ENCODE peak calls at places on chromosomes 12 and 14, in five cellular contexts. One of them, this sample, is unnamed.

GRCh38 chr14:101496779-101497420 is 64.4 kb upstream of the DIO3 start:
- DNase-seq in thoracic aorta: no peak
- DNase-seq in HFF-Myc: no peak
- DNase-seq in neural progenitor cell: peak
- DNase-seq in AG04450: no peak
- DNase-seq in this sample: no peak

GRCh38 chr12:100169345-100169744 is 26.7 kb upstream of the BLTP3B start:
- DNase-seq in thoracic aorta: no peak
- DNase-seq in HFF-Myc: no peak
- DNase-seq in neural progenitor cell: no peak
- DNase-seq in AG04450: no peak
- DNase-seq in this sample: no peak

GRCh38 chr12:111467862-111468245 is 62.1 kb downstream of the SH2B3 start:
- DNase-seq in thoracic aorta: no peak
- DNase-seq in HFF-Myc: peak
- DNase-seq in neural progenitor cell: no peak
- DNase-seq in AG04450: peak
- DNase-seq in this sample: no peak

GRCh38 chr12:85275359-85275758 is 4.7 kb upstream of the ALX1 start:
- DNase-seq in thoracic aorta: no peak
- DNase-seq in HFF-Myc: no peak
- DNase-seq in neural progenitor cell: no peak
- DNase-seq in AG04450: no peak
- DNase-seq in this sample: no peak

GRCh38 chr12:124928095-124928911 is 13.9 kb upstream of the UBC start:
- DNase-seq in thoracic aorta: no peak
- DNase-seq in HFF-Myc: no peak
- DNase-seq in neural progenitor cell: peak
- DNase-seq in AG04450: peak
- DNase-seq in this sample: peak

GRCh38 chr14:61553730-61554641 is 141.3 kb upstream of the HIF1A start:
- DNase-seq in thoracic aorta: no peak
- DNase-seq in HFF-Myc: peak
- DNase-seq in neural progenitor cell: peak
- DNase-seq in AG04450: peak
- DNase-seq in this sample: peak

GRCh38 chr14:26522985-26523384 is 74.8 kb downstream of the NOVA1 start:
- DNase-seq in thoracic aorta: no peak
- DNase-seq in HFF-Myc: no peak
- DNase-seq in neural progenitor cell: no peak
- DNase-seq in AG04450: peak
- DNase-seq in this sample: no peak

GRCh38 chr12:109779382-109779781 is 53.8 kb downstream of the TRPV4 start:
- DNase-seq in thoracic aorta: no peak
- DNase-seq in HFF-Myc: no peak
- DNase-seq in neural progenitor cell: no peak
- DNase-seq in AG04450: no peak
- DNase-seq in this sample: no peak

GRCh38 chr12:104627975-104628322 is 171.2 kb downstream of the CHST11 start:
- DNase-seq in thoracic aorta: no peak
- DNase-seq in HFF-Myc: no peak
- DNase-seq in neural progenitor cell: no peak
- DNase-seq in AG04450: no peak
- DNase-seq in this sample: no peak

GRCh38 chr14:95445676-95446075 is 70.8 kb downstream of the SYNE3 start:
- DNase-seq in thoracic aorta: no peak
- DNase-seq in HFF-Myc: no peak
- DNase-seq in neural progenitor cell: no peak
- DNase-seq in AG04450: no peak
- DNase-seq in this sample: no peak

GRCh38 chr14:59274991-59275391 is 86.5 kb downstream of the DAAM1 start:
- DNase-seq in thoracic aorta: no peak
- DNase-seq in HFF-Myc: no peak
- DNase-seq in neural progenitor cell: peak
- DNase-seq in AG04450: no peak
- DNase-seq in this sample: no peak

GRCh38 chr12:46205293-46205692 is 63.5 kb downstream of the SLC38A1 start:
- DNase-seq in thoracic aorta: no peak
- DNase-seq in HFF-Myc: no peak
- DNase-seq in neural progenitor cell: no peak
- DNase-seq in AG04450: no peak
- DNase-seq in this sample: no peak

GRCh38 chr14:65533736-65534404 is 121.3 kb downstream of the FUT8 start:
- DNase-seq in thoracic aorta: no peak
- DNase-seq in HFF-Myc: no peak
- DNase-seq in neural progenitor cell: no peak
- DNase-seq in AG04450: no peak
- DNase-seq in this sample: no peak

GRCh38 chr12:108241961-108242360 is 97.2 kb downstream of the CMKLR1 start:
- DNase-seq in thoracic aorta: no peak
- DNase-seq in HFF-Myc: no peak
- DNase-seq in neural progenitor cell: no peak
- DNase-seq in AG04450: no peak
- DNase-seq in this sample: no peak

GRCh38 chr14:53526190-53526589 is 373.1 kb upstream of the DDHD1 start:
- DNase-seq in thoracic aorta: no peak
- DNase-seq in HFF-Myc: no peak
- DNase-seq in neural progenitor cell: no peak
- DNase-seq in AG04450: no peak
- DNase-seq in this sample: no peak

GRCh38 chr14:102620413-102620812 is 28.0 kb downstream of the RCOR1 start:
- DNase-seq in thoracic aorta: no peak
- DNase-seq in HFF-Myc: no peak
- DNase-seq in neural progenitor cell: no peak
- DNase-seq in AG04450: no peak
- DNase-seq in this sample: no peak

GRCh38 chr12:44972746-44973421 is 78.0 kb downstream of the DBX2 start:
- DNase-seq in thoracic aorta: no peak
- DNase-seq in HFF-Myc: no peak
- DNase-seq in neural progenitor cell: peak
- DNase-seq in AG04450: no peak
- DNase-seq in this sample: no peak

GRCh38 chr12:83432176-83432719 is 745.5 kb downstream of the TMTC2 start:
- DNase-seq in thoracic aorta: no peak
- DNase-seq in HFF-Myc: no peak
- DNase-seq in neural progenitor cell: no peak
- DNase-seq in AG04450: no peak
- DNase-seq in this sample: no peak

GRCh38 chr14:32826404-32827082 is 112.1 kb upstream of the NPAS3 start:
- DNase-seq in thoracic aorta: no peak
- DNase-seq in HFF-Myc: no peak
- DNase-seq in neural progenitor cell: peak
- DNase-seq in AG04450: no peak
- DNase-seq in this sample: no peak

GRCh38 chr12:12559699-12560296 is 2.9 kb downstream of the DUSP16 start:
- DNase-seq in thoracic aorta: no peak
- DNase-seq in HFF-Myc: no peak
- DNase-seq in neural progenitor cell: no peak
- DNase-seq in AG04450: no peak
- DNase-seq in this sample: no peak

GRCh38 chr14:64995291-64995690 is 8.6 kb downstream of the FNTB start:
- DNase-seq in thoracic aorta: no peak
- DNase-seq in HFF-Myc: no peak
- DNase-seq in neural progenitor cell: no peak
- DNase-seq in AG04450: no peak
- DNase-seq in this sample: no peak

GRCh38 chr12:120276734-120277133 is 11.2 kb upstream of the PXN start:
- DNase-seq in thoracic aorta: no peak
- DNase-seq in HFF-Myc: no peak
- DNase-seq in neural progenitor cell: no peak
- DNase-seq in AG04450: no peak
- DNase-seq in this sample: no peak

GRCh38 chr12:111446044-111446581 is 40.4 kb downstream of the SH2B3 start:
- DNase-seq in thoracic aorta: no peak
- DNase-seq in HFF-Myc: peak
- DNase-seq in neural progenitor cell: no peak
- DNase-seq in AG04450: peak
- DNase-seq in this sample: no peak

GRCh38 chr12:6275609-6276246 is 34.8 kb upstream of the PLEKHG6 start:
- DNase-seq in thoracic aorta: no peak
- DNase-seq in HFF-Myc: no peak
- DNase-seq in neural progenitor cell: no peak
- DNase-seq in AG04450: no peak
- DNase-seq in this sample: no peak

GRCh38 chr14:100603341-100604125 is 16.3 kb upstream of the BEGAIN start:
- DNase-seq in thoracic aorta: no peak
- DNase-seq in HFF-Myc: no peak
- DNase-seq in neural progenitor cell: no peak
- DNase-seq in AG04450: no peak
- DNase-seq in this sample: no peak

GRCh38 chr14:71119075-71119474 is 211.8 kb downstream of the PCNX1 start:
- DNase-seq in thoracic aorta: no peak
- DNase-seq in HFF-Myc: no peak
- DNase-seq in neural progenitor cell: no peak
- DNase-seq in AG04450: no peak
- DNase-seq in this sample: no peak

GRCh38 chr12:92408072-92408900 is 262.6 kb upstream of the BTG1 start:
- DNase-seq in thoracic aorta: no peak
- DNase-seq in HFF-Myc: no peak
- DNase-seq in neural progenitor cell: peak
- DNase-seq in AG04450: no peak
- DNase-seq in this sample: no peak

GRCh38 chr14:96945721-96946120 is 148.5 kb downstream of the VRK1 start:
- DNase-seq in thoracic aorta: no peak
- DNase-seq in HFF-Myc: no peak
- DNase-seq in neural progenitor cell: no peak
- DNase-seq in AG04450: no peak
- DNase-seq in this sample: no peak

GRCh38 chr12:89230376-89231101 is 121.8 kb downstream of the DUSP6 start:
- DNase-seq in thoracic aorta: no peak
- DNase-seq in HFF-Myc: no peak
- DNase-seq in neural progenitor cell: no peak
- DNase-seq in AG04450: no peak
- DNase-seq in this sample: no peak

GRCh38 chr12:109084425-109084824 is 8.8 kb downstream of the ALKBH2 start:
- DNase-seq in thoracic aorta: no peak
- DNase-seq in HFF-Myc: no peak
- DNase-seq in neural progenitor cell: no peak
- DNase-seq in AG04450: no peak
- DNase-seq in this sample: no peak

DNA sequence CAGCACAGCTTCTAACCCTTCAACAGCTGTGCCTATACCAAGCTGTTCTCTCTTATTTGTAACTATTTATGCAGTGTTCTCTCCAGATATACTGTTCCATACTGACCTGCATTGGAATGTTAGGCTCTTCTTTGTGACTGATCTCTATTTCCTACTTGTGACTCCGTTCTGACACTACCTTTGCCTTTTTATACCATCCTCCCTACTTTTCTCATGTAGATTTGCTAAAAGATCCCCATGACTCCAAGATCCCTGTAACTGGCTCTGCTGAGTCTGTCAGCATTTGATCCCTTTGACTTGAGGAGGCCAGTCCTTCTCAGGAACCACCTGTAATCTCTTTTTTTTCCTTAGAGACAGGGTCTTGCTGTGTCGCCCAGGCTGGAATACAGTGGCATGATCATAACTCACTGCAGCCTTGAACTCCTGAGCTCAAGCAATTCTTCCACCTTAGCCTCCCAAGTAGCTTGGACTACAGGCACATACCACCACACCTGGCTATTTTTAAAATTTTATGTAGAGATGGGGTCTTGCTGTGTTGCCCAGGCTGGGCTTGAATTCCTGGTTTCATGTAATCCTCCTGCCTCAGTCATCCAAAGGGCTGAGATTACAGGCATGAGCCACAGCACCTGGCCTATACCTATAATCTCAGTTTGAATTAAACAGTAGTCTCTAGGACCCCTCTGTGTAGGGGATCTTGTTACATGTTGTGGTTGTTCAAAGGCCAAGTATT is 368.3 kb downstream of the ZFP36L1 start:
- DNase-seq in thoracic aorta: no peak
- DNase-seq in HFF-Myc: no peak
- DNase-seq in neural progenitor cell: no peak
- DNase-seq in AG04450: no peak
- DNase-seq in this sample: no peak
- TF ChIP-seq CTCF in thoracic aorta: no peak
- TF ChIP-seq CTCF in HFF-Myc: no peak
- TF ChIP-seq CTCF in neural progenitor cell: no peak
- TF ChIP-seq CTCF in AG04450: no peak
- TF ChIP-seq CTCF in this sample: no peak

GRCh38 chr14:87883750-87884149 is 109.2 kb downstream of the GALC start:
- DNase-seq in thoracic aorta: no peak
- DNase-seq in HFF-Myc: peak
- DNase-seq in neural progenitor cell: no peak
- DNase-seq in AG04450: no peak
- DNase-seq in this sample: no peak

GRCh38 chr14:87888136-87888999 is 104.6 kb downstream of the GALC start:
- DNase-seq in thoracic aorta: no peak
- DNase-seq in HFF-Myc: peak
- DNase-seq in neural progenitor cell: peak
- DNase-seq in AG04450: no peak
- DNase-seq in this sample: no peak
- TF ChIP-seq CTCF in thoracic aorta: no peak
- TF ChIP-seq CTCF in HFF-Myc: peak
- TF ChIP-seq CTCF in neural progenitor cell: peak
- TF ChIP-seq CTCF in AG04450: peak
- TF ChIP-seq CTCF in this sample: no peak

DNA sequence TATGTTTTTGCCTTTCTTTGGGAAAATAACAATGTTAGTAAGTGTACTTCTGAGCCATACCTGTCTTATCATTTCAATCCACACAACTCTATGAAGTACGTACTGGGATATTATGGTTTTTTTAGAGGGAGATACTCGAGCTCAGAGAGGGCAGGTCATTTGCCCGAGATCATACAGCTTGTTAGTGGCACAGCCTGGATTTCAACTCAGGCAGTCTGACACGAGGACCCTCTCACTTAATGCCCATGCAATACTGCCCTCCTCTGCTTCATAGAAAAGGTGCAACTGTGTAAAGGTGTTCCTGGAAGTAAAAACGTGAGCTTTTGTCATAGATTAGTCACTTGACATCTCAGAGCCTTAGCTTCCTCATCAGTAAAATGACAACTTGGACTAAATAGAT is 128.0 kb downstream of the NDUFA12 start:
- DNase-seq in thoracic aorta: no peak
- DNase-seq in HFF-Myc: peak
- DNase-seq in neural progenitor cell: peak
- DNase-seq in AG04450: no peak
- DNase-seq in this sample: no peak
- TF ChIP-seq CTCF in thoracic aorta: no peak
- TF ChIP-seq CTCF in HFF-Myc: no peak
- TF ChIP-seq CTCF in neural progenitor cell: peak
- TF ChIP-seq CTCF in AG04450: peak
- TF ChIP-seq CTCF in this sample: no peak

DNA sequence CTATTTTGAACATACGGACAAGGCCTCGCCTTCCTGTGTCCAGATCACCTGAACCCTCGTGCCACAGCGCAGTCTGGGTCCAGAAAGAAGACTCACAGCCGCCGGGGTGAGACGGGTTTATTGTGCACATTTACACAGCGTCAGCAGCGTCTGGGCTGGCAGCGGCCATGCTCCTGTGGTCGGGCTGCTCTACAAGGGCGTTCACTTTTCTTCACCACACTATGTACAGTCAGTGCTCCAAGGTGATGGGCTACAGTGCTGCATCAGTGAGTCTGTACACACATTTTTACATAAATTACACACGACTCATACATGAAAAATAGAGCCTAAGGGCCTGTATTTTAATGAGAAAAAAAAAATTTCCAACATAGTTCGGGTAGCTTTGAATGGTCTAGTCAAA is 18.0 kb downstream of the ZFYVE21 start:
- DNase-seq in thoracic aorta: no peak
- DNase-seq in HFF-Myc: no peak
- DNase-seq in neural progenitor cell: no peak
- DNase-seq in AG04450: no peak
- DNase-seq in this sample: no peak
- TF ChIP-seq CTCF in thoracic aorta: no peak
- TF ChIP-seq CTCF in HFF-Myc: no peak
- TF ChIP-seq CTCF in neural progenitor cell: no peak
- TF ChIP-seq CTCF in AG04450: no peak
- TF ChIP-seq CTCF in this sample: no peak

This sample was measured in omental fat pad.